ENCODE peak calls at places on chromosome 21, in six cellular contexts. One of them, this sample, is unnamed. For H3K4me1, the result is how much of the 10 kb centered on the place peaks cover.

GRCh38 chr21:17550671-17551308 is 37.9 kb downstream of the CXADR start:
- DNase-seq in thoracic aorta: no peak
- DNase-seq in A549: no peak
- DNase-seq in aorta: no peak
- DNase-seq in transverse colon: no peak
- DNase-seq in right atrium auricular region: no peak
- DNase-seq in this sample: no peak

GRCh38 chr21:32544697-32545096 is 40.6 kb downstream of the TCP10L start:
- DNase-seq in right atrium auricular region: no peak
- DNase-seq in A549: no peak
- DNase-seq in aorta: no peak
- DNase-seq in thoracic aorta: no peak
- DNase-seq in transverse colon: no peak
- DNase-seq in this sample: no peak

GRCh38 chr21:33403128-33403785 is at the start of gene IFNGR2:
- DNase-seq in transverse colon: peak
- DNase-seq in aorta: peak
- DNase-seq in thoracic aorta: no peak
- DNase-seq in right atrium auricular region: no peak
- DNase-seq in A549: no peak
- DNase-seq in this sample: peak

GRCh38 chr21:15667824-15668223 is 62.0 kb upstream of the USP25 start:
- DNase-seq in right atrium auricular region: no peak
- DNase-seq in aorta: no peak
- DNase-seq in thoracic aorta: no peak
- DNase-seq in A549: no peak
- DNase-seq in transverse colon: no peak
- DNase-seq in this sample: no peak

GRCh38 chr21:25298512-25299491 is 308.5 kb downstream of the MRPL39 start:
- DNase-seq in aorta: no peak
- DNase-seq in right atrium auricular region: no peak
- DNase-seq in A549: no peak
- DNase-seq in thoracic aorta: no peak
- DNase-seq in transverse colon: no peak
- DNase-seq in this sample: no peak

GRCh38 chr21:30444204-30444603 is 4.1 kb downstream of the KRTAP15-1 start:
- DNase-seq in thoracic aorta: no peak
- DNase-seq in right atrium auricular region: no peak
- DNase-seq in aorta: no peak
- DNase-seq in transverse colon: no peak
- DNase-seq in A549: no peak
- DNase-seq in this sample: no peak

GRCh38 chr21:29585462-29585861 is 286.7 kb downstream of the BACH1 start:
- DNase-seq in right atrium auricular region: no peak
- DNase-seq in aorta: no peak
- DNase-seq in transverse colon: no peak
- DNase-seq in thoracic aorta: no peak
- DNase-seq in A549: no peak
- DNase-seq in this sample: no peak

GRCh38 chr21:32496536-32496935 is 84.0 kb downstream of the EVA1C start:
- DNase-seq in A549: no peak
- DNase-seq in transverse colon: no peak
- DNase-seq in thoracic aorta: no peak
- DNase-seq in right atrium auricular region: no peak
- DNase-seq in aorta: peak
- DNase-seq in this sample: no peak

GRCh38 chr21:33980276-33980916 is 64.8 kb upstream of the ATP5PO start:
- DNase-seq in thoracic aorta: no peak
- DNase-seq in A549: no peak
- DNase-seq in right atrium auricular region: no peak
- DNase-seq in aorta: no peak
- DNase-seq in transverse colon: no peak
- DNase-seq in this sample: no peak

GRCh38 chr21:39386899-39387298 is 38.0 kb upstream of the HMGN1 start:
- DNase-seq in transverse colon: no peak
- DNase-seq in aorta: no peak
- DNase-seq in right atrium auricular region: no peak
- DNase-seq in A549: no peak
- DNase-seq in thoracic aorta: no peak
- DNase-seq in this sample: no peak
- H3K4me3 ChIP-seq in transverse colon: peak
- H3K4me3 ChIP-seq in aorta: no peak
- H3K4me3 ChIP-seq in right atrium auricular region: peak
- H3K4me3 ChIP-seq in A549: no peak
- H3K4me3 ChIP-seq in thoracic aorta: peak
- H3K4me3 ChIP-seq in this sample: no peak

GRCh38 chr21:46243325-46243724 is 14.8 kb upstream of the LSS start:
- DNase-seq in right atrium auricular region: no peak
- DNase-seq in thoracic aorta: no peak
- DNase-seq in aorta: peak
- DNase-seq in A549: no peak
- DNase-seq in transverse colon: no peak
- DNase-seq in this sample: no peak
- H3K27ac ChIP-seq in right atrium auricular region: no peak
- H3K27ac ChIP-seq in thoracic aorta: no peak
- H3K27ac ChIP-seq in aorta: no peak
- H3K27ac ChIP-seq in A549: no peak
- H3K27ac ChIP-seq in transverse colon: no peak
- H3K27ac ChIP-seq in this sample: no peak

DNA sequence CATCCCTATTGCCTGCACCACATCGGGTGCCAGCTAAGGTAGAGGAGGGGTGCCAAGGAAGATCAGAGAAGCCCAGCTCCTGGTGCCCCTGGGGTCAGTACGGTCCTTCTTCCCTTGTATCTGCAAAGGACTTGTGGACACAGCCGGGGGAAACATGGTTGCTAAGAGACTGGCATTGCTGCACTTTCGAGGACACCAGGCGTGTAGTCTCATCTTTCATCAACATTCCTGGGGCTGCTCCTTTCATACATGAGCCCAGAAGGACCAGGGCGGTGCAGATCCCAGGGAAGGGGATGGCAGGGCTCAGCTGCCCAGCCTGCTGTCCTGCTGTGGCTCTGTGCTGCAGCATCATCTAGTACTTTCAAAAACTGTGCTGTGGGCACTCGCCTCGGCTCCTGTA is 61.0 kb downstream of the RUNX1 start:
- DNase-seq in thoracic aorta: no peak
- DNase-seq in transverse colon: no peak
- DNase-seq in aorta: no peak
- DNase-seq in A549: no peak
- DNase-seq in right atrium auricular region: no peak
- DNase-seq in this sample: no peak
- H3K4me1 ChIP-seq in thoracic aorta: under half
- H3K4me1 ChIP-seq in transverse colon: under half
- H3K4me1 ChIP-seq in aorta: under half
- H3K4me1 ChIP-seq in A549: under half
- H3K4me1 ChIP-seq in right atrium auricular region: under half
- H3K4me1 ChIP-seq in this sample: half or more

GRCh38 chr21:42518216-42518615 is 4.6 kb downstream of the SLC37A1 start:
- DNase-seq in A549: peak
- DNase-seq in thoracic aorta: no peak
- DNase-seq in transverse colon: no peak
- DNase-seq in right atrium auricular region: no peak
- DNase-seq in aorta: no peak
- DNase-seq in this sample: no peak

GRCh38 chr21:42521384-42521783 is 7.7 kb downstream of the SLC37A1 start:
- DNase-seq in right atrium auricular region: no peak
- DNase-seq in A549: no peak
- DNase-seq in transverse colon: no peak
- DNase-seq in aorta: no peak
- DNase-seq in thoracic aorta: no peak
- DNase-seq in this sample: no peak

GRCh38 chr21:42520628-42521253 is 7.1 kb downstream of the SLC37A1 start:
- DNase-seq in A549: no peak
- DNase-seq in thoracic aorta: no peak
- DNase-seq in transverse colon: no peak
- DNase-seq in right atrium auricular region: no peak
- DNase-seq in aorta: peak
- DNase-seq in this sample: no peak

GRCh38 chr21:42515708-42516502 is 2.3 kb downstream of the SLC37A1 start:
- DNase-seq in A549: no peak
- DNase-seq in thoracic aorta: no peak
- DNase-seq in aorta: no peak
- DNase-seq in right atrium auricular region: no peak
- DNase-seq in transverse colon: peak
- DNase-seq in this sample: no peak

GRCh38 chr21:42518626-42519025 is 5.0 kb downstream of the SLC37A1 start:
- DNase-seq in right atrium auricular region: no peak
- DNase-seq in A549: no peak
- DNase-seq in thoracic aorta: no peak
- DNase-seq in aorta: no peak
- DNase-seq in transverse colon: no peak
- DNase-seq in this sample: no peak
- H3K4me3 ChIP-seq in right atrium auricular region: no peak
- H3K4me3 ChIP-seq in A549: no peak
- H3K4me3 ChIP-seq in thoracic aorta: no peak
- H3K4me3 ChIP-seq in aorta: no peak
- H3K4me3 ChIP-seq in transverse colon: no peak
- H3K4me3 ChIP-seq in this sample: no peak

GRCh38 chr21:41069305-41069642 is 98.7 kb upstream of the BACE2 start:
- DNase-seq in transverse colon: no peak
- DNase-seq in aorta: no peak
- DNase-seq in thoracic aorta: no peak
- DNase-seq in right atrium auricular region: no peak
- DNase-seq in A549: no peak
- DNase-seq in this sample: no peak
- H3K27ac ChIP-seq in transverse colon: no peak
- H3K27ac ChIP-seq in aorta: no peak
- H3K27ac ChIP-seq in thoracic aorta: no peak
- H3K27ac ChIP-seq in right atrium auricular region: no peak
- H3K27ac ChIP-seq in A549: no peak
- H3K27ac ChIP-seq in this sample: no peak

GRCh38 chr21:37380349-37381323 is 14.1 kb downstream of the DYRK1A start:
- DNase-seq in thoracic aorta: no peak
- DNase-seq in transverse colon: no peak
- DNase-seq in aorta: no peak
- DNase-seq in right atrium auricular region: no peak
- DNase-seq in A549: no peak
- DNase-seq in this sample: no peak
- H3K4me1 ChIP-seq in thoracic aorta: half or more
- H3K4me1 ChIP-seq in transverse colon: under half
- H3K4me1 ChIP-seq in aorta: under half
- H3K4me1 ChIP-seq in right atrium auricular region: under half
- H3K4me1 ChIP-seq in A549: half or more
- H3K4me1 ChIP-seq in this sample: half or more

GRCh38 chr21:44967082-44968047 is 27.5 kb downstream of the SLX9 start:
- DNase-seq in transverse colon: no peak
- DNase-seq in right atrium auricular region: no peak
- DNase-seq in A549: no peak
- DNase-seq in aorta: no peak
- DNase-seq in thoracic aorta: no peak
- DNase-seq in this sample: no peak
- H3K4me3 ChIP-seq in transverse colon: peak
- H3K4me3 ChIP-seq in right atrium auricular region: no peak
- H3K4me3 ChIP-seq in A549: no peak
- H3K4me3 ChIP-seq in aorta: no peak
- H3K4me3 ChIP-seq in thoracic aorta: peak
- H3K4me3 ChIP-seq in this sample: no peak

DNA sequence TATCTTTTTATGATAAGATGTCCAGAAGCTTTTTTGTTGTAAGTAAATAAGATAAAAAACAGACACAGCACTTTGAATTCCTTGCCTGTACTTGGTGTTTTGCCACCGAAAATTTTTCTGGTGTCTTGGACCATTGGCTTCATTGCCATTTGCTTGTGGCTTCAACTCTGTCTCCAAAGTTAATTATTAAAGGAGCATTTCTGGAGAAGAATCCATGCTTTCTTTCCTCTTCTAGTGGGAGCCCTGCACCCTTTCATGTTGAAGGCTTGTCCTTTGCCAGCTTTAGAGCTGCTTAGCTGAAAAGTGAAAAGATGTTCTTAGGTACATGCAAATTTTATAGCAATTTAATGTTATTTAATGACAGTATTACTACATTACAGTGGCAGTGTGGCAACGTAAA is 112.2 kb downstream of the DYRK1A start:
- DNase-seq in A549: no peak
- DNase-seq in right atrium auricular region: no peak
- DNase-seq in transverse colon: no peak
- DNase-seq in thoracic aorta: no peak
- DNase-seq in aorta: no peak
- DNase-seq in this sample: no peak
- H3K27ac ChIP-seq in A549: no peak
- H3K27ac ChIP-seq in right atrium auricular region: no peak
- H3K27ac ChIP-seq in transverse colon: no peak
- H3K27ac ChIP-seq in thoracic aorta: no peak
- H3K27ac ChIP-seq in aorta: no peak
- H3K27ac ChIP-seq in this sample: no peak

GRCh38 chr21:42250422-42251403 is 31.8 kb downstream of the ABCG1 start:
- DNase-seq in aorta: no peak
- DNase-seq in transverse colon: no peak
- DNase-seq in thoracic aorta: no peak
- DNase-seq in A549: no peak
- DNase-seq in right atrium auricular region: no peak
- DNase-seq in this sample: no peak
- H3K4me1 ChIP-seq in aorta: under half
- H3K4me1 ChIP-seq in transverse colon: under half
- H3K4me1 ChIP-seq in thoracic aorta: under half
- H3K4me1 ChIP-seq in A549: under half
- H3K4me1 ChIP-seq in right atrium auricular region: under half
- H3K4me1 ChIP-seq in this sample: under half

GRCh38 chr21:45367402-45368351 is 37.3 kb upstream of the COL18A1 start:
- DNase-seq in aorta: no peak
- DNase-seq in A549: no peak
- DNase-seq in right atrium auricular region: no peak
- DNase-seq in transverse colon: no peak
- DNase-seq in thoracic aorta: no peak
- DNase-seq in this sample: no peak
- H3K4me3 ChIP-seq in aorta: no peak
- H3K4me3 ChIP-seq in A549: no peak
- H3K4me3 ChIP-seq in right atrium auricular region: no peak
- H3K4me3 ChIP-seq in transverse colon: no peak
- H3K4me3 ChIP-seq in thoracic aorta: no peak
- H3K4me3 ChIP-seq in this sample: no peak